ENCODE peak calls at places on chromosome 21, in four cellular contexts. One of them, this sample, is unnamed.

GRCh38 chr21:37383784-37384311 is 17.3 kb downstream of the DYRK1A start:
- DNase-seq in lower leg skin: no peak
- DNase-seq in Calu3: no peak
- DNase-seq in activated gamma-delta T cell treated with anti-CD3 and anti-CD28 coated beads, Interleukin-2, amount 50 U/mL, for 16 hours: no peak
- DNase-seq in this sample: no peak

GRCh38 chr21:30340714-30341573 is 3.5 kb upstream of the KRTAP27-1 start:
- DNase-seq in lower leg skin: peak; percentile 18
- DNase-seq in activated gamma-delta T cell treated with anti-CD3 and anti-CD28 coated beads, Interleukin-2, amount 50 U/mL, for 16 hours: no peak
- DNase-seq in Calu3: peak; percentile 33
- DNase-seq in this sample: peak; percentile 51

GRCh38 chr21:36703123-36703522 is 4.2 kb downstream of the SIM2 start:
- DNase-seq in lower leg skin: no peak
- DNase-seq in activated gamma-delta T cell treated with anti-CD3 and anti-CD28 coated beads, Interleukin-2, amount 50 U/mL, for 16 hours: no peak
- DNase-seq in Calu3: no peak
- DNase-seq in this sample: no peak

GRCh38 chr21:41894922-41895557 is 15.9 kb upstream of the PRDM15 start:
- DNase-seq in Calu3: no peak
- DNase-seq in lower leg skin: no peak
- DNase-seq in activated gamma-delta T cell treated with anti-CD3 and anti-CD28 coated beads, Interleukin-2, amount 50 U/mL, for 16 hours: no peak
- DNase-seq in this sample: no peak

GRCh38 chr21:46116846-46117585 is 19.1 kb downstream of the COL6A2 start:
- DNase-seq in Calu3: no peak
- DNase-seq in activated gamma-delta T cell treated with anti-CD3 and anti-CD28 coated beads, Interleukin-2, amount 50 U/mL, for 16 hours: no peak
- DNase-seq in lower leg skin: no peak
- DNase-seq in this sample: no peak

GRCh38 chr21:45865106-45865835 is 116.3 kb upstream of the COL6A1 start:
- DNase-seq in activated gamma-delta T cell treated with anti-CD3 and anti-CD28 coated beads, Interleukin-2, amount 50 U/mL, for 16 hours: no peak
- DNase-seq in lower leg skin: no peak
- DNase-seq in Calu3: no peak
- DNase-seq in this sample: no peak

GRCh38 chr21:38170705-38171682 is 85.8 kb upstream of the KCNJ15 start:
- DNase-seq in Calu3: no peak
- DNase-seq in activated gamma-delta T cell treated with anti-CD3 and anti-CD28 coated beads, Interleukin-2, amount 50 U/mL, for 16 hours: no peak
- DNase-seq in lower leg skin: no peak
- DNase-seq in this sample: no peak

GRCh38 chr21:44653656-44654575 is 543 bp downstream of the KRTAP12-4 start:
- DNase-seq in Calu3: no peak
- DNase-seq in activated gamma-delta T cell treated with anti-CD3 and anti-CD28 coated beads, Interleukin-2, amount 50 U/mL, for 16 hours: peak; percentile 36
- DNase-seq in lower leg skin: no peak
- DNase-seq in this sample: no peak

GRCh38 chr21:43644609-43645008 is 14.7 kb downstream of the HSF2BP start:
- DNase-seq in Calu3: no peak
- DNase-seq in lower leg skin: no peak
- DNase-seq in activated gamma-delta T cell treated with anti-CD3 and anti-CD28 coated beads, Interleukin-2, amount 50 U/mL, for 16 hours: no peak
- DNase-seq in this sample: no peak

GRCh38 chr21:33121715-33122475 is 52.0 kb downstream of the OLIG1 start:
- DNase-seq in lower leg skin: no peak
- DNase-seq in activated gamma-delta T cell treated with anti-CD3 and anti-CD28 coated beads, Interleukin-2, amount 50 U/mL, for 16 hours: no peak
- DNase-seq in Calu3: no peak
- DNase-seq in this sample: no peak

GRCh38 chr21:42466700-42467612 is 29.1 kb downstream of the RSPH1 start:
- DNase-seq in lower leg skin: no peak
- DNase-seq in activated gamma-delta T cell treated with anti-CD3 and anti-CD28 coated beads, Interleukin-2, amount 50 U/mL, for 16 hours: no peak
- DNase-seq in Calu3: peak; percentile 25
- DNase-seq in this sample: peak; percentile 52

GRCh38 chr21:37565530-37566223 is 199.1 kb downstream of the DYRK1A start:
- DNase-seq in Calu3: peak; percentile 8
- DNase-seq in lower leg skin: no peak
- DNase-seq in activated gamma-delta T cell treated with anti-CD3 and anti-CD28 coated beads, Interleukin-2, amount 50 U/mL, for 16 hours: no peak
- DNase-seq in this sample: no peak

This sample was measured in colonic mucosa.